ENCODE peak calls at places on chromosome 15, in six cellular contexts. K is H1, U is HCT116, S is K562, W is HepG2, D is GM12878. I is an unnamed sample.

GRCh38 chr15:60000113-60000823 is 3.8 kb upstream of the FOXB1 start:
- DNase-seq in K (peak), U (no peak), S (no peak), W (no peak), D (no peak), I (peak)

GRCh38 chr15:68679961-68680371 is 101.2 kb downstream of the CORO2B start:
- DNase-seq in K (no peak), U (no peak), S (no peak), W (no peak), D (no peak), I (no peak)

GRCh38 chr15:28919201-28919627 is 33.4 kb downstream of the APBA2 start:
- DNase-seq in K (no peak), U (no peak), S (no peak), W (no peak), D (no peak), I (peak)

GRCh38 chr15:52667597-52667996 is 11.6 kb downstream of the ATOSA start:
- DNase-seq in K (no peak), U (no peak), S (no peak), W (no peak), D (no peak), I (no peak)

GRCh38 chr15:62392411-62392810 is 227.3 kb upstream of the C2CD4B start:
- DNase-seq in K (no peak), U (no peak), S (no peak), W (peak), D (no peak), I (peak)

GRCh38 chr15:80484312-80484981 is 80.3 kb downstream of the ARNT2 start:
- DNase-seq in K (no peak), U (no peak), S (no peak), W (no peak), D (no peak), I (no peak)

GRCh38 chr15:73368301-73369072 is at the start of gene HCN4:
- DNase-seq in K (peak), U (no peak), S (no peak), W (no peak), D (no peak), I (peak)

GRCh38 chr15:65862682-65863081 is 6.6 kb upstream of the RAB11A start:
- DNase-seq in K (peak), U (peak), S (peak), W (peak), D (no peak), I (peak)

GRCh38 chr15:50971542-50971941 is 63.1 kb downstream of the AP4E1 start:
- DNase-seq in K (no peak), U (no peak), S (no peak), W (no peak), D (no peak), I (no peak)

GRCh38 chr15:60660290-60661051 is 181.5 kb upstream of the ICE2 start:
- DNase-seq in K (no peak), U (no peak), S (no peak), W (no peak), D (no peak), I (no peak)

GRCh38 chr15:35999211-35999610 is 453.2 kb upstream of the DPH6 start:
- DNase-seq in K (no peak), U (no peak), S (no peak), W (no peak), D (no peak), I (no peak)

GRCh38 chr15:82715003-82715402 is 5.3 kb upstream of the AP3B2 start:
- DNase-seq in K (no peak), U (no peak), S (no peak), W (no peak), D (no peak), I (no peak)

GRCh38 chr15:99085413-99086326 is 19.2 kb upstream of the SYNM start:
- DNase-seq in K (no peak), U (no peak), S (no peak), W (no peak), D (no peak), I (no peak)

GRCh38 chr15:45795487-45796069 is 160.7 kb downstream of the SQOR start:
- DNase-seq in K (no peak), U (peak), S (no peak), W (peak), D (no peak), I (peak)

GRCh38 chr15:64950888-64951287 is 38.8 kb downstream of the SPG21 start:
- DNase-seq in K (peak), U (no peak), S (no peak), W (no peak), D (no peak), I (no peak)

GRCh38 chr15:68515371-68516095 is 63.3 kb upstream of the CORO2B start:
- DNase-seq in K (peak), U (no peak), S (no peak), W (no peak), D (no peak), I (no peak)

GRCh38 chr15:27683126-27683525 is 416.0 kb downstream of the OCA2 start:
- DNase-seq in K (no peak), U (no peak), S (no peak), W (no peak), D (no peak), I (no peak)

GRCh38 chr15:79427781-79428598 is 4.1 kb upstream of the MINAR1 start:
- DNase-seq in K (no peak), U (no peak), S (no peak), W (no peak), D (no peak), I (no peak)

GRCh38 chr15:69615756-69616155 is 163.1 kb downstream of the RPLP1 start:
- DNase-seq in K (no peak), U (no peak), S (no peak), W (no peak), D (no peak), I (no peak)

GRCh38 chr15:36406366-36406765 is 173.1 kb upstream of the CDIN1 start:
- DNase-seq in K (no peak), U (no peak), S (no peak), W (no peak), D (no peak), I (no peak)

GRCh38 chr15:80455668-80456442 is 51.7 kb downstream of the ARNT2 start:
- DNase-seq in K (peak), U (peak), S (peak), W (peak), D (peak), I (peak)

GRCh38 chr15:80527406-80527805 is 123.2 kb downstream of the ARNT2 start:
- DNase-seq in K (no peak), U (no peak), S (no peak), W (no peak), D (no peak), I (no peak)

GRCh38 chr15:60179786-60180391 is 175.8 kb downstream of the FOXB1 start:
- DNase-seq in K (no peak), U (peak), S (peak), W (peak), D (peak), I (no peak)

GRCh38 chr15:38647683-38648082 is 83.1 kb upstream of the RASGRP1 start:
- DNase-seq in K (no peak), U (peak), S (no peak), W (peak), D (no peak), I (no peak)

GRCh38 chr15:99982662-99983061 is 249.4 kb upstream of the LYSMD4 start:
- DNase-seq in K (no peak), U (no peak), S (no peak), W (no peak), D (no peak), I (no peak)

GRCh38 chr15:68374346-68374745 is 57.6 kb downstream of the ITGA11 start:
- DNase-seq in K (peak), U (no peak), S (no peak), W (no peak), D (no peak), I (no peak)

GRCh38 chr15:36897834-36898233 is 202.5 kb downstream of the MEIS2 start:
- DNase-seq in K (no peak), U (no peak), S (no peak), W (no peak), D (no peak), I (no peak)

GRCh38 chr15:80849308-80849707 is 70.1 kb downstream of the CEMIP start:
- DNase-seq in K (no peak), U (no peak), S (no peak), W (no peak), D (no peak), I (no peak)

GRCh38 chr15:40052604-40053003 is 13.6 kb upstream of the SRP14 start:
- DNase-seq in K (no peak), U (no peak), S (no peak), W (no peak), D (no peak), I (no peak)

GRCh38 chr15:69976366-69976994 is 121.2 kb downstream of the TLE3 start:
- DNase-seq in K (peak), U (no peak), S (peak), W (peak), D (no peak), I (peak)

GRCh38 chr15:25089577-25089976 is 134.8 kb downstream of the SNRPN start:
- DNase-seq in K (no peak), U (no peak), S (no peak), W (no peak), D (no peak), I (no peak)

GRCh38 chr15:64558460-64559179 is 98.2 kb downstream of the ZNF609 start:
- DNase-seq in K (no peak), U (no peak), S (no peak), W (no peak), D (no peak), I (no peak)

GRCh38 chr15:101805605-101806345 is 2.5 kb downstream of the OR4F6 start:
- DNase-seq in K (no peak), U (no peak), S (no peak), W (no peak), D (no peak), I (no peak)

GRCh38 chr15:59296181-59296617 is 76.5 kb downstream of the MYO1E start:
- DNase-seq in K (no peak), U (no peak), S (no peak), W (no peak), D (no peak), I (no peak)

GRCh38 chr15:73839699-73840098 is 33.7 kb upstream of the TBC1D21 start:
- DNase-seq in K (no peak), U (no peak), S (no peak), W (no peak), D (no peak), I (no peak)

GRCh38 chr15:86595741-86596140 is 516.1 kb downstream of the AGBL1 start:
- DNase-seq in K (no peak), U (no peak), S (no peak), W (no peak), D (no peak), I (no peak)

GRCh38 chr15:62291262-62291661 is 126.2 kb upstream of the C2CD4B start:
- DNase-seq in K (no peak), U (no peak), S (no peak), W (no peak), D (no peak), I (no peak)

GRCh38 chr15:41233367-41233771 is 2.3 kb downstream of the CHP1 start:
- DNase-seq in K (no peak), U (no peak), S (peak), W (peak), D (no peak), I (no peak)
- TF ChIP-seq ATF3 in K (no peak), U (no peak), S (no peak), W (no peak), D (no peak), I (no peak)

DNA sequence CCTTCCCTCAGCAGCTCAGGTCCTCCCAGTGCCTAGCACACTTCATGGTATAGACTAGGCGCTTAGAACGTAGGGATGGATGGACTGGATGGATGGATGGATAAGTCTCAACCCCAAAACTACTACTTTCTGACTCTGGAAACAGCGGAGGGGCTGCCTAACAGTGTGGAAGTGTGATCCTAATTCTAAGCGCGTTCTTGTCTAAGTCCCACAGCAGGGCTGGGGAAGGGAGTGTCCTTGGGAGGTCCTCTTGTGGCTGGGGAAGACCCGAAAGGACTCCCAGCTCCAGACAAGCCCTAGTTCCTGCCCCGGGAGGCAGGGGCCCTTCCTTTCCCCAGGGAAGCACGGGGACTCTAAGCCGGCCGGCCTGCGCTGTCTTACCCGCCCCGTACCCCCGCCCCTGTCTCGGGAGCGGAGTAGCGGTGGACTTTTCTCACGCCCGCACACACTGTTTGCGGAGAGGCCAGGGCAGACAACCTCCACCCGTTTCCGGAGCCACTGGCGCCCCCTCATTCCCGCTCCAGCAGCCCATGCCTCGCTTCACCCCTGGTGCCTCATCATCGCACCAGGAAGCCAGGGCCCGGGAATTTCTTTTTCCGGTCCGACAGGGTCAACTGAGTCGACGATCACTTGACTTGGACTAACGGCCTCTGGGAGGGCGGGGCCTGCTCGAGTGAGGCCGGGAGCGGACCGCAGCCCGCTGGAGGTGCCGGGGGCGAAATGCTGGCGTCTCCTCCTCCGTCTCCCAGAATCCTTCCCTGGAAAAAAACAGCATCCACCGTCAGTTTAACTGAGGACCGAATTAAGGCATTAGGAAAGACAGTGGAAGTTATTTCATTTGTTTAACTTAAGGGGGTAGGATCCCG is 133.3 kb downstream of the TBC1D2B start:
- DNase-seq in K (peak), U (peak), S (peak), W (peak), D (no peak), I (peak)
- TF ChIP-seq ATF3 in K (no peak), U (no peak), S (no peak), W (no peak), D (no peak), I (no peak)

DNA sequence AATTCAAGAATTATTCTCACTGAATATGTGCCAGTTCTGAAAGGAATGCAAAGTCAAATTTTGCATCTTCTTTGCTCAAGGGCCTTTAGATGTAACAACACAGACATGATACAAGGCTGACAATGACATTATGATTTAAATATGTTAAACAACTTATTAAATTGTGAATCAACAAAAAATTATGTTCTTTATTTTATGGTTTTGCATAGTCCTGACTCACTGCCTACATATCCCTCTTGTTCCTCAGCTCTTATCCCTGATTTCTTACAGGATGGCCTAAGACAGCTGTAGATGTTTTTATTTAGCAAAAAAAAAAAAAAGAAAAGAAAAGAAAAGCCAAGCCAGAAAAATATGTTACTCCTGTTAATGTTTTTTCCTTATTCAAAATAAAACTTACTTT is 170.8 kb upstream of the NR2E3 start:
- DNase-seq in K (no peak), U (no peak), S (no peak), W (no peak), D (no peak), I (no peak)
- TF ChIP-seq ATF3 in K (no peak), U (no peak), S (no peak), W (no peak), D (no peak), I (no peak)

DNA sequence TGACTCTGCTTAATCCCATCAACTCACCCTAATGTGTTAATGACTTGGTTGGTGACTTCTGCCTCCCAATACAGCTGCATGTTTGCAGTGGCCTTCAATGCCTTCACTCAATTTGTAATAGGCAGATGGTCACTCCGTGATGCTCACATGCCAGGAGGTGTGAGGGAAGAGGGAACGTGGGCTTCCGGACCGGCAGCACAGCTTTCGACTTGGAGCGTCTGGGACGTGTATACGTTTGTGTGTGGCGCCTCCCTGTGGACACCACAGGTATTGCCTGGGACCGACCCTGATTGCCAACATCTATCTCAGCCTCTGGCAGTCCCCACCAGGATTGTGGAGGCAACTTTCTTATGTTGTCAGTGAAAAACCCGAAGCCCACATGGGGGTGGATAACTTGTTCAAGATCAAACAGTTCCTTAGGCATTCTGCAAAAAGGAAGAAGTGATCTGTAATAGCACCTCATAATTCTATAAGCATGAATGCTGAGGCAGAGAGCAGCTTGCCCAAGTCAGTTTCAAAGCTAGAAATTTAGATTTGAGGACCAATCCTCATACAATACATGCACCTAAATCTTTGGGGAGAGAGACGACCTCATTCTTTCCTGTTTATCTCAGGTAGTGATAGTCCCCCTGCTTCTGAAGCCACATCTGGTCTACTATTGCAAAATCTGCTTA is 16.9 kb downstream of the MRPL46 start:
- DNase-seq in K (peak), U (peak), S (peak), W (peak), D (no peak), I (peak)
- TF ChIP-seq ATF3 in K (no peak), U (no peak), S (no peak), W (no peak), D (no peak), I (no peak)

GRCh38 chr15:72272213-72272996 is at the start of gene PARP6:
- DNase-seq in K (peak), U (peak), S (peak), W (no peak), D (peak), I (peak)

GRCh38 chr15:72272997-72273352 is 621 bp upstream of the PARP6 start:
- DNase-seq in K (no peak), U (no peak), S (no peak), W (no peak), D (no peak), I (no peak)

GRCh38 chr15:72269739-72270138 is 2.6 kb downstream of the PARP6 start:
- DNase-seq in K (no peak), U (no peak), S (no peak), W (no peak), D (no peak), I (no peak)

GRCh38 chr15:72271221-72271620 is 1.1 kb downstream of the PARP6 start:
- DNase-seq in K (no peak), U (no peak), S (no peak), W (no peak), D (no peak), I (no peak)

DNA sequence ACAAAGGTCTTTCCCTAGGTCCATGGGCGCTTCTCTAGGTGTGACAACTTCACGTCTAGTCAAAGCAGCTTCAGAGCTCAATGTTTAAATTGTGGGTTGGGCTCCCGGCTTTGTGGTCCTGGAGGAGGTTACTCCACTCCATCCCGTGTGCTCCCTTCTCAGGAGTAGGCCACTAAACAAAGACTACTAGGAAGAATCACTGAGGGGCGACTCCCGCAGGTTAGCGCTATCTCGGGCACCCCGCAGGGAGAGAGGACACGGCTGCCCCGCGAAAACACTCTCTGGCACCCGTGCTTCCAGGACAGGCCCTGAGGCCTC is 500 bp downstream of the PARP6 start:
- DNase-seq in K (no peak), U (no peak), S (peak), W (no peak), D (no peak), I (no peak)
- TF ChIP-seq ATF3 in K (no peak), U (no peak), S (no peak), W (no peak), D (no peak), I (no peak)

GRCh38 chr15:63448261-63448660 is 56.1 kb upstream of the USP3 start:
- DNase-seq in K (no peak), U (no peak), S (no peak), W (no peak), D (no peak), I (no peak)

GRCh38 chr15:63450884-63451225 is 53.5 kb upstream of the USP3 start:
- DNase-seq in K (no peak), U (no peak), S (no peak), W (no peak), D (no peak), I (no peak)

GRCh38 chr15:63452552-63453136 is 51.7 kb upstream of the USP3 start:
- DNase-seq in K (no peak), U (no peak), S (no peak), W (no peak), D (no peak), I (no peak)

GRCh38 chr15:63447277-63447676 is 57.1 kb upstream of the USP3 start:
- DNase-seq in K (no peak), U (no peak), S (no peak), W (no peak), D (no peak), I (no peak)

GRCh38 chr15:63449711-63450110 is 54.7 kb upstream of the USP3 start:
- DNase-seq in K (no peak), U (no peak), S (no peak), W (no peak), D (no peak), I (peak)
- TF ChIP-seq ATF3 in K (no peak), U (no peak), S (no peak), W (no peak), D (no peak), I (no peak)

DNA sequence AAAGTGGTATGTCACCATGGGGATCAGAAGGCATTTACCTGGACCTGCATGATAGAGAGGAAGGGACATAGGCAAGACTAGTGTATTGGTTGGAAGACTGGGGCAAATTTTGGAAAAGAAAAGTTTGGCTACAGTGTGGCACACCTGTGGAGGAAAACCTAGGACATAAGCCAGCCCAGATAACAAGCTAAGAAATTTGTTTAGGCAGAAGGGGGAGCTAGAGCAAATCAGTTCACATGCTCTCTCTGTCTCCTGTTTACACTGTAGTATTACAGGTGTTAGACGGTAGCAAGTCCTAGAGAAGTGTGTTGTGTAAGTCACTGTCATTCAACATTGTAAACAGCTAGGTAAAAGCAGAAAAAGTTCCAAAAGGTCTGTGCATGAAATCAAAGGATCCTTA is 11.9 kb upstream of the ALDH1A2 start:
- DNase-seq in K (no peak), U (peak), S (peak), W (peak), D (no peak), I (no peak)
- TF ChIP-seq ATF3 in K (no peak), U (no peak), S (no peak), W (no peak), D (no peak), I (no peak)